ENCODE peak calls at places on chromosomes 6 and 20, in nine cellular contexts. C, K, G, E, H, J, Q, Y and O are unnamed samples.

GRCh38 chr20:4090756-4091331 is 75.5 kb upstream of the RNF24 start:
- DNase-seq in E (peak; percentile 67), J (peak; percentile 74), K (no peak), H (peak; percentile 95), C (no peak), Y (no peak), Q (no peak), G (no peak), O (no peak)

GRCh38 chr6:46655803-46656202 is 3.0 kb downstream of the SLC25A27 start:
- DNase-seq in G (no peak), Y (peak; percentile 41), Q (no peak), K (no peak), E (no peak), C (no peak), H (no peak), J (no peak), O (no peak)

GRCh38 chr6:37822851-37823682 is 3.5 kb downstream of the ZFAND3 start:
- DNase-seq in C (no peak), K (peak; percentile 89), Y (peak; percentile 98), G (no peak), H (no peak), E (no peak), Q (no peak), J (peak; percentile 39), O (no peak)

GRCh38 chr20:20211274-20211987 is 156.5 kb upstream of the INSM1 start:
- DNase-seq in G (no peak), K (peak; percentile 53), Y (peak; percentile 40), Q (no peak), C (no peak), H (no peak), J (no peak), E (peak; percentile 40), O (peak; percentile 35)

GRCh38 chr6:135054238-135054574 is 416 bp downstream of the HBS1L start:
- DNase-seq in E (no peak), K (no peak), C (no peak), Q (no peak), Y (no peak), H (peak; percentile 8), J (peak; percentile 14), G (no peak), O (no peak)

GRCh38 chr6:35581633-35582032 is 68.9 kb upstream of the TULP1 start:
- DNase-seq in Y (no peak), C (no peak), E (no peak), Q (no peak), G (no peak), H (peak; percentile 26), J (no peak), K (no peak), O (no peak)

GRCh38 chr6:20571261-20571660 is 37.0 kb downstream of the CDKAL1 start:
- DNase-seq in Q (no peak), E (no peak), G (no peak), Y (no peak), K (no peak), C (no peak), H (no peak), J (no peak), O (no peak)

GRCh38 chr20:7305971-7306370 is 538.5 kb downstream of the BMP2 start:
- DNase-seq in K (no peak), C (no peak), Y (no peak), Q (no peak), J (no peak), H (no peak), G (no peak), E (no peak), O (no peak)

GRCh38 chr6:126640921-126641320 is 301.0 kb downstream of the CENPW start:
- DNase-seq in Q (no peak), K (no peak), Y (no peak), J (no peak), H (no peak), C (no peak), E (no peak), G (no peak), O (no peak)

GRCh38 chr6:25387483-25387882 is 108.3 kb downstream of the CARMIL1 start:
- DNase-seq in J (no peak), Y (no peak), E (no peak), H (no peak), C (no peak), G (no peak), Q (no peak), K (no peak), O (no peak)

GRCh38 chr6:169846286-169847056 is 95.0 kb downstream of the ERMARD start:
- DNase-seq in J (no peak), K (no peak), E (no peak), Q (peak; percentile 12), G (peak; percentile 33), C (no peak), H (no peak), Y (no peak), O (no peak)

GRCh38 chr6:13280253-13280652 is 48.1 kb downstream of the TBC1D7 start:
- DNase-seq in K (no peak), H (no peak), C (no peak), E (no peak), J (no peak), G (no peak), Q (no peak), Y (no peak), O (no peak)

GRCh38 chr6:13278991-13279390 is 49.3 kb downstream of the TBC1D7 start:
- DNase-seq in K (no peak), C (no peak), E (peak; percentile 95), J (no peak), Q (no peak), H (peak; percentile 2), G (no peak), Y (no peak), O (no peak)

GRCh38 chr6:13275435-13275989 is 52.8 kb downstream of the TBC1D7 start:
- DNase-seq in K (no peak), E (no peak), Y (no peak), Q (no peak), J (no peak), H (no peak), C (no peak), G (no peak), O (no peak)

GRCh38 chr6:13277231-13277630 is 51.1 kb downstream of the TBC1D7 start:
- DNase-seq in Y (no peak), Q (no peak), G (no peak), J (no peak), C (no peak), H (no peak), E (no peak), K (no peak), O (no peak)

DNA sequence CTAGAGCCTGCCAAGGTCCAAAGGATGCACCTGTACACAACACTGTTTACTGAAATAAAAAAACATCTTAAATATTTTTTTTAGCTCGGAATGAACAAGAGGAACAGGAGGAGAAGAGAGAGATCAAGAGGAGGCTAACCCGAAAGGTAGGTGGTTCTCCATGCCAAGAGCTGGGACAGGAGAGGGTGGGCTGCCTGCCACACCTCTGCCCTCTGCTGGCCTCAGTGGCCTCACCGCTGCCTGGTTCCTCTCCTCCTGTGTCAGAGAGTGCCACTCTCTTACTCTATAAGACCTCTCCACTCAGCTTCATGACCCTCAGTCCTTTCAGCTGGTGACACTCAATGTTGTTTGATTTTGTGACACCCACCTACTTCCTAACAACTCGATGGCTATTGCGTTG is 50.2 kb downstream of the TBC1D7 start:
- DNase-seq in G (no peak), H (no peak), Y (no peak), E (no peak), K (no peak), J (no peak), C (no peak), Q (no peak), O (no peak)
- TF ChIP-seq CTCF in G (peak; percentile 7), H (no peak), Y (no peak), E (no peak), K (no peak), J (no peak), C (no peak), Q (peak; percentile 9), O (peak; percentile 34)

DNA sequence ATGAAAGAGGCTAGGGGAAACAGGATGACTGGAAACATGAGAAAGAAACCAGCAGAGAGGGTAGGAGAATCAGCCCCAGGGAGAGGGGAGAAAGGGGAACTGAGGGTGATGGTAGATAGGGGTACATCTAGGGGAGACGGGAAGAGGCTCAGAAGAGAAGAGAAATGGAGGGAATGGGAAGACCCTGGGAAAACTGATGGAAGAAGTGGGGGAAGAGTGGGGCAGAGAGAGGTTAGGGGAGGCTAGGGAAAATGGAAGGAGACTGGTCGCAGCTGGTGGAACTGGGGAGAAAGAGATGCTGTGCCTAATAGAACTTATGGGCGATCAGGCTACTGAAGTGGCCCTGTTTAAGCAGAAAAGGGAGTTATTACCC is 548 bp downstream of the PROCR start:
- DNase-seq in K (no peak), Q (no peak), J (no peak), C (no peak), E (no peak), Y (no peak), G (no peak), H (no peak), O (no peak)
- H3K4me3 ChIP-seq in K (peak overlapping the region; percentile 23), Q (peak overlapping the region; percentile 54), J (peak overlapping the region; percentile 61), C (peak overlapping the region; percentile 9), E (peak overlapping the region; percentile 43), Y (no peak overlapping the region), G (peak overlapping the region; percentile 47), H (peak overlapping the region; percentile 53), O (peak overlapping the region; percentile 54)

GRCh38 chr6:16817594-16817993 is 56.3 kb upstream of the ATXN1 start:
- DNase-seq in Y (no peak), E (no peak), Q (no peak), K (no peak), G (no peak), J (no peak), H (peak; percentile 39), C (no peak), O (no peak)

GRCh38 chr6:16822529-16822928 is 61.3 kb upstream of the ATXN1 start:
- DNase-seq in H (no peak), Y (no peak), Q (no peak), E (no peak), K (no peak), G (no peak), C (no peak), J (no peak), O (no peak)

GRCh38 chr6:16818992-16819626 is 57.8 kb upstream of the ATXN1 start:
- DNase-seq in H (no peak), Y (no peak), G (no peak), C (no peak), E (no peak), K (no peak), Q (no peak), J (no peak), O (no peak)

GRCh38 chr6:16821834-16822264 is 60.6 kb upstream of the ATXN1 start:
- DNase-seq in J (no peak), Q (no peak), K (no peak), H (no peak), G (no peak), C (no peak), E (no peak), Y (no peak), O (no peak)

DNA sequence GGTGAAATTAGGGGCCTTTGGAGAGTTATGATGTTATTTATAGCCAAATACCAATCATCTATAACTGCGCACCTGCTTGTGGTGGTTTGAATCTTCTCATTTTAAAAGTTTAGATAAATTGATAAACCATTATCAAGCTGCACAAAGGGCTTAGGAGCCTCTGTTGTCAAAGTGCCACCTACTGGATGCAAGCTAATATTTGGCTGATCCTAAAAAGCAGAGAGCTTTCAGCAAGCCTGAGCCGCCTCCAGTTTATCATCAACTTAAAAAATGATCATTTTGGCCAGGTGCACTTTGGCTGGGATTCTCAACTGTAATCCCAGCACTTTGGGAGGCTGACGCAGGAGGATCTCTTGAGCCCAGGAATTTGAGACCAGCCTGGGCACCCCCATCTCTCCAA is 58.5 kb upstream of the ATXN1 start:
- DNase-seq in H (peak; percentile 30), Y (no peak), K (no peak), Q (no peak), G (no peak), E (no peak), J (peak; percentile 20), C (no peak), O (no peak)
- TF ChIP-seq CTCF in H (peak; percentile 32), Y (no peak), K (no peak), Q (no peak), G (peak; percentile 18), E (peak; percentile 44), J (peak; percentile 40), C (no peak), O (peak; percentile 38)

GRCh38 chr20:24651171-24651972 is 181.9 kb downstream of the SYNDIG1 start:
- DNase-seq in H (peak; percentile 97), Y (no peak), G (no peak), J (peak; percentile 61), K (no peak), Q (no peak), E (peak; percentile 91), C (no peak), O (no peak)
- H3K4me3 ChIP-seq in H (no peak overlapping the region), Y (no peak overlapping the region), G (no peak overlapping the region), J (no peak overlapping the region), K (no peak overlapping the region), Q (no peak overlapping the region), E (no peak overlapping the region), C (no peak overlapping the region), O (no peak overlapping the region)